ENCODE peak calls at places on chromosomes 16 and 17, in nine cellular contexts. R, T, E, U, Q, X, S, I and N are unnamed samples.

GRCh38 chr16:17384473-17384872 is 86.3 kb downstream of the XYLT1 start:
- DNase-seq in R (no peak), T (no peak), E (no peak), U (no peak), Q (no peak), X (no peak), S (no peak), I (no peak), N (no peak)

GRCh38 chr17:81244358-81245023 is 5.4 kb downstream of the NDUFAF8 start:
- DNase-seq in R (no peak), T (no peak), E (no peak), U (no peak), Q (no peak), X (no peak), S (no peak), I (no peak), N (no peak)

GRCh38 chr16:77599793-77600415 is 122.4 kb upstream of the NUDT7 start:
- DNase-seq in R (peak), T (peak), E (peak), U (peak), Q (peak), X (peak), S (no peak), I (peak), N (peak)

GRCh38 chr17:39791296-39791992 is 53.7 kb downstream of the GRB7 start:
- DNase-seq in R (no peak), T (no peak), E (no peak), U (no peak), Q (no peak), X (no peak), S (peak), I (peak), N (no peak)

GRCh38 chr17:78996781-78997201 is 12.8 kb downstream of the CANT1 start:
- DNase-seq in R (no peak), T (no peak), E (no peak), U (no peak), Q (no peak), X (no peak), S (no peak), I (no peak), N (no peak)

GRCh38 chr17:78608804-78609186 is 31.6 kb upstream of the DNAH17 start:
- DNase-seq in R (no peak), T (no peak), E (no peak), U (no peak), Q (no peak), X (no peak), S (no peak), I (no peak), N (no peak)

GRCh38 chr16:31404353-31405064 is 11.4 kb downstream of the ITGAD start:
- DNase-seq in R (no peak), T (no peak), E (no peak), U (peak), Q (peak), X (peak), S (no peak), I (no peak), N (no peak)

GRCh38 chr16:84294196-84295142 is at the start of gene WFDC1:
- DNase-seq in R (no peak), T (no peak), E (no peak), U (peak), Q (peak), X (no peak), S (no peak), I (peak), N (peak)

GRCh38 chr17:61383689-61384201 is 15.9 kb upstream of the TBX2 start:
- DNase-seq in R (peak), T (no peak), E (no peak), U (no peak), Q (peak), X (no peak), S (no peak), I (no peak), N (no peak)

GRCh38 chr16:4511441-4512082 is 27.0 kb downstream of the CDIP1 start:
- DNase-seq in R (peak), T (peak), E (peak), U (peak), Q (peak), X (peak), S (peak), I (peak), N (peak)

GRCh38 chr16:11748404-11749254 is 6.0 kb upstream of the TXNDC11 start:
- DNase-seq in R (no peak), T (no peak), E (peak), U (no peak), Q (no peak), X (no peak), S (no peak), I (no peak), N (no peak)

GRCh38 chr16:85360323-85361277 is 248.3 kb upstream of the CIBAR2 start:
- DNase-seq in R (no peak), T (no peak), E (no peak), U (no peak), Q (no peak), X (no peak), S (no peak), I (no peak), N (no peak)

GRCh38 chr17:4899341-4900230 is at the start of gene C17orf107:
- DNase-seq in R (peak), T (peak), E (no peak), U (peak), Q (peak), X (no peak), S (no peak), I (peak), N (peak)

GRCh38 chr17:76007850-76008165 is 7.2 kb downstream of the CDK3 start:
- DNase-seq in R (no peak), T (no peak), E (no peak), U (no peak), Q (no peak), X (no peak), S (no peak), I (no peak), N (no peak)

GRCh38 chr16:87092958-87093357 is 224.2 kb downstream of the C16orf95 start:
- DNase-seq in R (no peak), T (no peak), E (no peak), U (no peak), Q (no peak), X (no peak), S (no peak), I (no peak), N (no peak)

GRCh38 chr17:29585080-29585751 is 4.2 kb downstream of the GIT1 start:
- DNase-seq in R (no peak), T (peak), E (no peak), U (no peak), Q (no peak), X (no peak), S (no peak), I (no peak), N (peak)

GRCh38 chr16:85514601-85515318 is 98.4 kb upstream of the GSE1 start:
- DNase-seq in R (peak), T (no peak), E (peak), U (peak), Q (peak), X (no peak), S (peak), I (peak), N (peak)

GRCh38 chr17:49715717-49716279 is 8.0 kb upstream of the SLC35B1 start:
- DNase-seq in R (no peak), T (no peak), E (no peak), U (no peak), Q (no peak), X (no peak), S (no peak), I (no peak), N (no peak)

GRCh38 chr17:50064253-50064991 is 8.5 kb downstream of the ITGA3 start:
- DNase-seq in R (peak), T (peak), E (no peak), U (peak), Q (peak), X (peak), S (no peak), I (no peak), N (peak)

GRCh38 chr17:77186141-77186604 is 45.4 kb downstream of the SEC14L1 start:
- DNase-seq in R (no peak), T (no peak), E (no peak), U (no peak), Q (no peak), X (no peak), S (no peak), I (no peak), N (peak)

GRCh38 chr17:73090396-73091202 is 1.9 kb downstream of the SLC39A11 start:
- DNase-seq in R (no peak), T (no peak), E (peak), U (no peak), Q (no peak), X (no peak), S (no peak), I (no peak), N (no peak)

GRCh38 chr17:73824321-73824720 is 180.1 kb upstream of the SDK2 start:
- DNase-seq in R (no peak), T (no peak), E (no peak), U (no peak), Q (no peak), X (no peak), S (no peak), I (no peak), N (peak)

GRCh38 chr16:85774811-85775210 is 23.9 kb upstream of the C16orf74 start:
- DNase-seq in R (no peak), T (no peak), E (no peak), U (no peak), Q (no peak), X (no peak), S (no peak), I (no peak), N (no peak)

GRCh38 chr17:78120537-78120936 is 8.0 kb downstream of the TMC6 start:
- DNase-seq in R (no peak), T (no peak), E (no peak), U (no peak), Q (no peak), X (no peak), S (no peak), I (no peak), N (no peak)

GRCh38 chr16:79845006-79845733 is 244.6 kb upstream of the MAF start:
- DNase-seq in R (no peak), T (no peak), E (no peak), U (no peak), Q (no peak), X (no peak), S (no peak), I (no peak), N (no peak)

GRCh38 chr16:31215287-31216115 is 1.4 kb downstream of the PYDC1 start:
- DNase-seq in R (peak), T (peak), E (peak), U (peak), Q (peak), X (peak), S (peak), I (peak), N (peak)

GRCh38 chr16:19700319-19700781 is 17.7 kb downstream of the KNOP1 start:
- DNase-seq in R (peak), T (peak), E (peak), U (peak), Q (peak), X (no peak), S (no peak), I (no peak), N (no peak)

GRCh38 chr16:62751218-62751617 is 715.0 kb upstream of the CDH8 start:
- DNase-seq in R (no peak), T (no peak), E (no peak), U (no peak), Q (no peak), X (no peak), S (no peak), I (no peak), N (no peak)

GRCh38 chr16:47944589-47944988 is 211.2 kb downstream of the ABCC12 start:
- DNase-seq in R (no peak), T (no peak), E (no peak), U (no peak), Q (no peak), X (no peak), S (no peak), I (no peak), N (no peak)

GRCh38 chr16:88194397-88195020 is 188.2 kb upstream of the ZNF469 start:
- DNase-seq in R (peak), T (no peak), E (peak), U (peak), Q (no peak), X (no peak), S (no peak), I (no peak), N (no peak)

GRCh38 chr16:58931436-58931835 is 197.3 kb upstream of the GOT2 start:
- DNase-seq in R (peak), T (no peak), E (no peak), U (no peak), Q (peak), X (no peak), S (no peak), I (no peak), N (no peak)

GRCh38 chr17:50817142-50817751 is 18.1 kb upstream of the WFIKKN2 start:
- DNase-seq in R (peak), T (no peak), E (no peak), U (peak), Q (peak), X (peak), S (no peak), I (peak), N (peak)

GRCh38 chr17:65751263-65751662 is 189.8 kb upstream of the AXIN2 start:
- DNase-seq in R (no peak), T (no peak), E (no peak), U (no peak), Q (no peak), X (no peak), S (no peak), I (no peak), N (no peak)

GRCh38 chr17:36849871-36850348 is 87.4 kb upstream of the LHX1 start:
- DNase-seq in R (peak), T (peak), E (no peak), U (peak), Q (no peak), X (peak), S (no peak), I (peak), N (peak)

GRCh38 chr17:7852919-7853692 is 1.8 kb upstream of the TMEM88 start:
- DNase-seq in R (no peak), T (no peak), E (no peak), U (no peak), Q (no peak), X (no peak), S (no peak), I (peak), N (peak)

GRCh38 chr17:42106009-42106408 is 6.5 kb downstream of the DHX58 start:
- DNase-seq in R (no peak), T (no peak), E (no peak), U (no peak), Q (no peak), X (no peak), S (no peak), I (no peak), N (no peak)

GRCh38 chr17:73261952-73262675 is 434 bp upstream of the CPSF4L start:
- DNase-seq in R (no peak), T (no peak), E (peak), U (no peak), Q (no peak), X (no peak), S (peak), I (peak), N (peak)

GRCh38 chr16:57023541-57024249 is 34.3 kb downstream of the NLRC5 start:
- DNase-seq in R (no peak), T (no peak), E (no peak), U (no peak), Q (no peak), X (no peak), S (no peak), I (no peak), N (no peak)

GRCh38 chr17:21512307-21513011 is 136.3 kb downstream of the KCNJ12 start:
- DNase-seq in R (no peak), T (peak), E (no peak), U (no peak), Q (no peak), X (no peak), S (no peak), I (no peak), N (no peak)
- H3K9ac ChIP-seq in R (peak), T (no peak), E (no peak), U (peak), Q (peak), X (no peak), S (no peak), I (no peak), N (no peak)

GRCh38 chr17:17552351-17553216 is 38.9 kb downstream of the PEMT start:
- DNase-seq in R (no peak), T (no peak), E (no peak), U (no peak), Q (no peak), X (no peak), S (no peak), I (no peak), N (no peak)

GRCh38 chr17:17554266-17554665 is 37.2 kb downstream of the PEMT start:
- DNase-seq in R (no peak), T (no peak), E (no peak), U (no peak), Q (no peak), X (no peak), S (no peak), I (no peak), N (no peak)

GRCh38 chr17:17553217-17554195 is 38.0 kb downstream of the PEMT start:
- DNase-seq in R (no peak), T (no peak), E (no peak), U (no peak), Q (no peak), X (no peak), S (no peak), I (no peak), N (no peak)

GRCh38 chr17:17549732-17550366 is 41.7 kb downstream of the PEMT start:
- DNase-seq in R (no peak), T (no peak), E (no peak), U (no peak), Q (no peak), X (no peak), S (no peak), I (no peak), N (no peak)

GRCh38 chr17:17551361-17551760 is 40.1 kb downstream of the PEMT start:
- DNase-seq in R (peak), T (no peak), E (no peak), U (peak), Q (no peak), X (no peak), S (peak), I (peak), N (no peak)
- H3K9ac ChIP-seq in R (no peak), T (no peak), E (no peak), U (no peak), Q (peak), X (no peak), S (no peak), I (no peak), N (no peak)

DNA sequence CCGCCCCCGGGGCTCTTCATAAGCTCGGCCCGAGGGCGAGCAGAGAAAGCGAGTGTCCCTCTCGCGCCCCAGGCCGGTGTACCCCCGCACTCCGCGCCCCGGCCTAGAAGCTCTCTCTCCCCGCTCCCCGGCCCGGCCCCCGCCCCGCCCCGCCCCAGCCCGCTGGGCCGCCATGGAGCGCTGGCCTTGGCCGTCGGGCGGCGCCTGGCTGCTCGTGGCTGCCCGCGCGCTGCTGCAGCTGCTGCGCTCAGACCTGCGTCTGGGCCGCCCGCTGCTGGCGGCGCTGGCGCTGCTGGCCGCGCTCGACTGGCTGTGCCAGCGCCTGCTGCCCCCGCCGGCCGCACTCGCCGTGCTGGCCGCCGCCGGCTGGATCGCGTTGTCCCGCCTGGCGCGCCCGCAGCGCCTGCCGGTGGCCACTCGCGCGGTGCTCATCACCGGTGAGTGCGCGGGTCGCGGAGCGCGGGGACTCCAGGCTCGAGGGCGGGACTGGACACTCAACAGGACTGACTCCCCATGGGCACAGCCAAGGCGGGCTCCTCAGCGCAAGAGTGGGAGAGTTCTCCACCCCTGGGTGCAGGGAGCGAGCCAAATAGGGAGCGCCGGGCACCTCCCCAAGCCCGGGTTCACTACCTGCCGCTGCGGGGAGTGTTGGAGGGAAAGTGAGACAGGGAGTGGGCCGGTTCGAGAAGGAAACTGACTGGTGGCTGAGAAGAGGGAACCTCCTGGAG is at the start of gene HSD11B2:
- DNase-seq in R (peak), T (peak), E (no peak), U (peak), Q (peak), X (peak), S (peak), I (peak), N (peak)
- H3K9ac ChIP-seq in R (no peak), T (no peak), E (peak), U (no peak), Q (no peak), X (peak), S (peak), I (no peak), N (peak)

GRCh38 chr17:57522436-57523005 is 222.6 kb downstream of the CCDC182 start:
- DNase-seq in R (no peak), T (no peak), E (no peak), U (no peak), Q (no peak), X (no peak), S (no peak), I (no peak), N (no peak)

GRCh38 chr17:57523926-57524634 is 221.0 kb downstream of the CCDC182 start:
- DNase-seq in R (peak), T (peak), E (no peak), U (peak), Q (peak), X (no peak), S (no peak), I (no peak), N (no peak)

GRCh38 chr17:57527437-57528083 is 217.5 kb downstream of the CCDC182 start:
- DNase-seq in R (no peak), T (no peak), E (no peak), U (no peak), Q (no peak), X (no peak), S (peak), I (peak), N (no peak)

GRCh38 chr17:57528084-57528451 is 217.0 kb downstream of the CCDC182 start:
- DNase-seq in R (no peak), T (no peak), E (no peak), U (no peak), Q (no peak), X (no peak), S (no peak), I (no peak), N (no peak)

DNA sequence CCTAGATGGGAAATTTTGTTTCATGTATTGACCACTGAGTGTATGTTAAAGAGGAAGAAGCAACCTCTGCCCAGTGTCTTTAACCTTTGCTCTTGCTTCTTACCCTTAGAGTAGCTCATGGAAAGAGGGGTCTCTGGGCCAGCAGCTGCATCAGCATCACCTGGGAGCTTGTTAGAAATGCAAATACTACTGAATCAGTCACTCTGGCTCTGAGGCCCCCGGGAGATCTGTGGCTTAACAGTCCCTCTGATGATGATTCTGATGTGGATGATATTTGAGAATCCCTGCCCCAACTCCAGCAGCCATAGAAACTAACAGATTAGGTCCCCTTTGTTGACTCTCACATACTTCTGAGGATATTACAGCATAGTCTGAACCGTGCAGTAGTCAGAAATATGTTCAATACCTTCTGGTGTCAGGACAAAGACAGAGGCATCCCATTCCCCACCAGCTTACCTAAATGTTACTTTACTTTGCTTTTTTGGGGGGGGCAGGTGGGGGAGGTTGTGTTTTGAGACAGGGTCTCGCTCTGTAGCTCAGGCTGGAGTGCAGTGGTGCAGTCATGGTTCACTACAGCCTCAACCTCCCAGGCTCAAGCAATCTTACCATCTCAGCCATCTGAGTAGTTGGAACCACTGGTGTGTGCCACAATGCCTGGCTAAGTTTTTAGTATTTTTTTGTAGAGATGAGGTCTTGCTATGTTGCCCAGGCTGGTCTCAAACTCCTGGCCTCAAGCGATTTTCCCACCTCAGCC is 220.1 kb downstream of the CCDC182 start:
- DNase-seq in R (no peak), T (no peak), E (peak), U (no peak), Q (no peak), X (no peak), S (no peak), I (no peak), N (no peak)
- H3K9ac ChIP-seq in R (no peak), T (no peak), E (no peak), U (no peak), Q (no peak), X (no peak), S (no peak), I (no peak), N (no peak)

GRCh38 chr17:48545539-48545938 is 630 bp upstream of the HOXB2 start:
- DNase-seq in R (no peak), T (no peak), E (no peak), U (no peak), Q (no peak), X (no peak), S (no peak), I (peak), N (no peak)
- H3K9ac ChIP-seq in R (no peak), T (peak), E (no peak), U (peak), Q (peak), X (peak), S (no peak), I (no peak), N (no peak)

GRCh38 chr16:53055603-53056527 is 1.1 kb downstream of the CHD9 start:
- DNase-seq in R (peak), T (peak), E (peak), U (peak), Q (peak), X (peak), S (peak), I (peak), N (peak)
- H3K9ac ChIP-seq in R (peak), T (peak), E (peak), U (peak), Q (peak), X (peak), S (no peak), I (no peak), N (peak)

GRCh38 chr17:82399030-82399429 is 19.1 kb upstream of the HEXD start:
- DNase-seq in R (peak), T (peak), E (no peak), U (peak), Q (peak), X (no peak), S (no peak), I (no peak), N (no peak)
- H3K9ac ChIP-seq in R (no peak), T (no peak), E (no peak), U (no peak), Q (no peak), X (no peak), S (no peak), I (no peak), N (no peak)